ENCODE peak calls at places on chromosomes 2 and 18, in seven cellular contexts. P, T, J, X, V, A and N are unnamed samples.

GRCh38 chr18:46156124-46156745 is 52.0 kb downstream of the HAUS1 start:
- DNase-seq in T (no peak), V (no peak), X (no peak), P (no peak), A (no peak), J (no peak), N (no peak)

GRCh38 chr2:133266926-133267590 is 301.2 kb downstream of the NCKAP5 start:
- DNase-seq in V (no peak), A (no peak), T (no peak), J (no peak), X (no peak), P (no peak), N (no peak)

GRCh38 chr18:68925268-68925667 is 127.4 kb downstream of the CCDC102B start:
- DNase-seq in P (no peak), A (no peak), V (no peak), X (peak; percentile 13), T (no peak), J (no peak), N (no peak)

GRCh38 chr18:63099026-63099840 is 220.3 kb downstream of the BCL2 start:
- DNase-seq in A (no peak), P (no peak), X (no peak), J (no peak), T (no peak), V (no peak), N (no peak)

GRCh38 chr2:113266431-113266830 is 12.3 kb downstream of the PAX8 start:
- DNase-seq in J (no peak), T (no peak), P (no peak), A (no peak), X (no peak), V (no peak), N (no peak)

GRCh38 chr2:13474538-13474937 is 757.8 kb downstream of the TRIB2 start:
- DNase-seq in X (no peak), J (no peak), A (no peak), T (no peak), P (no peak), V (no peak), N (no peak)

GRCh38 chr2:240630771-240631560 is 5.7 kb downstream of the GPR35 start:
- DNase-seq in V (no peak), A (no peak), T (no peak), X (no peak), P (no peak), J (no peak), N (no peak)

GRCh38 chr2:12340164-12340563 is 376.6 kb upstream of the TRIB2 start:
- DNase-seq in J (no peak), T (peak; percentile 46), X (no peak), V (no peak), A (no peak), P (peak; percentile 46), N (no peak)

GRCh38 chr18:77314952-77315351 is 65.3 kb downstream of the GALR1 start:
- DNase-seq in V (no peak), J (no peak), P (no peak), X (no peak), A (no peak), T (no peak), N (no peak)

GRCh38 chr2:86011449-86011941 is 94.2 kb downstream of the POLR1A start:
- DNase-seq in V (peak; percentile 69), X (no peak), P (no peak), A (no peak), T (no peak), J (no peak), N (no peak)

GRCh38 chr2:191228861-191229260 is 16.3 kb upstream of the MYO1B start:
- DNase-seq in T (no peak), V (peak; percentile 91), P (no peak), X (no peak), J (peak; percentile 45), A (no peak), N (no peak)

GRCh38 chr2:110101280-110101844 is 14.3 kb downstream of the MALL start:
- DNase-seq in P (peak; percentile 100), V (peak; percentile 96), X (peak; percentile 77), T (peak; percentile 98), J (peak; percentile 95), A (no peak), N (peak; percentile 97)

GRCh38 chr18:46445914-46446313 is 211.1 kb downstream of the LOXHD1 start:
- DNase-seq in A (no peak), P (no peak), T (no peak), X (no peak), J (no peak), V (no peak), N (no peak)

GRCh38 chr18:63578357-63578958 is 8.7 kb upstream of the SERPINB13 start:
- DNase-seq in T (no peak), A (no peak), J (no peak), P (peak; percentile 8), V (no peak), X (peak; percentile 23), N (no peak)

GRCh38 chr2:127381762-127382161 is 6.0 kb downstream of the MAP3K2 start:
- DNase-seq in A (no peak), V (no peak), J (no peak), P (no peak), X (no peak), T (no peak), N (no peak)
- H3K27ac ChIP-seq in A (no peak overlapping the region), V (no peak overlapping the region), J (no peak overlapping the region), P (no peak overlapping the region), X (no peak overlapping the region), T (no peak overlapping the region), N (no peak overlapping the region)

GRCh38 chr2:100614455-100615000 is 51.7 kb downstream of the PDCL3 start:
- DNase-seq in T (no peak), P (no peak), J (no peak), X (no peak), V (no peak), A (no peak), N (no peak)

GRCh38 chr2:100612388-100613000 is 49.7 kb downstream of the PDCL3 start:
- DNase-seq in T (no peak), X (no peak), P (no peak), J (no peak), V (no peak), A (no peak), N (no peak)

GRCh38 chr2:100613719-100614118 is 50.9 kb downstream of the PDCL3 start:
- DNase-seq in A (no peak), P (no peak), J (no peak), X (no peak), V (no peak), T (no peak), N (no peak)

GRCh38 chr2:100610381-100610831 is 47.6 kb downstream of the PDCL3 start:
- DNase-seq in X (peak; percentile 36), P (peak; percentile 38), A (peak; percentile 74), T (peak; percentile 15), V (peak; percentile 46), J (peak; percentile 59), N (no peak)

DNA sequence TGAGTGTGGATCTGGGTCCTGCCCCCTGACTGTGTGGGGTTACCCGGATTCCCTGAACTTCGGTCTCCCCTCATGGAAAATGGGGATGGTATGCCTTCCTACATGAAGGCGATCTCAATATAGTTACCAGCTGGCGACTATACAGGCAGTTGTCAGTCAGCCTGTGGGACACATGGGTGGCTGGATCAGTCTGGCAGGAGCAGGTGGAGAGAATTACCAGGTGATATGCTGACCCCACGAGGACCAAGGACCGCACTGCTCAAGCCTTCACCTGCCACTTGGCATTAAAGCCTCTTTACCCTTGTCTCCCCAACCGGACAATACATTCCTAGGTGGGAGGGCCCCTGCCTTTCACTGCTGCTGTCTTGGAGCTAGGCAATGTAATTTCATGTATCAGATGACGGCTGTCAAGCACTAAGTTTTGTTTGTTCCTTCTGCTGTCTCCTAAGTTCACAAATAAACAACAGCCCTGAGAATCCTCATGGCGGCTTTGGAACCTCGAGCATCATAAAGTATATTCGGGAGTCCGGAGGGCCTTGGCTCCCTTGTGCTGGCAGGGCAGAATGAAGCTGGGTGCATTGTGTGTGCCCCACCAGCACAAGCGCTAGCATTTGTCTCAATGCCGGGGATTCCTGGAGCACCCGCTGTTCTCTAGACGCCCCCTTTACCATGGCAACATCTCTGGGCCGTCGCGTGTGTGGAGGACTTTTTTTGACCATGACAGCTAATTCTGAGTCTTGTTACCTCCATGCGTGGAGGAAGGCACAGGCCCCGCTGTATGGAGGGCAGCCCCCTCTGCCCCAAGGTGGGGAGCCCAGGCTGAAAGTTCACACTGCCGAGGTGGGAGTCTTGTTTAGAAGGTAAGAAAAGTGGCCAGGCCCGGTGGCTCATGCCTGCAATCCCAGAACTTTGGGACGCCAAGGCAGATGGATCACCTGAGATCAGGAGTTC is 48.6 kb downstream of the PDCL3 start:
- DNase-seq in T (no peak), V (no peak), J (no peak), P (no peak), A (no peak), X (no peak), N (no peak)
- H3K27me3 ChIP-seq in T (peaks cover 4% of the 10 kb centered on the region), V (no peaks in the 10 kb centered on the region), J (no peaks in the 10 kb centered on the region), P (peaks cover 4% of the 10 kb centered on the region), A (no peaks in the 10 kb centered on the region), X (peaks cover 5% of the 10 kb centered on the region), N (no peaks in the 10 kb centered on the region)

GRCh38 chr2:74864728-74865722 is 31.1 kb downstream of the HK2 start:
- DNase-seq in P (peak; percentile 80), T (no peak), A (no peak), J (no peak), V (no peak), X (no peak), N (no peak)
- TF ChIP-seq CTCF in P (peak; percentile 9), T (no peak), A (no peak), J (no peak), V (no peak), X (peak; percentile 54), N (no peak)

GRCh38 chr2:151410485-151410833 is 757 bp downstream of the RIF1 start:
- DNase-seq in V (peak; percentile 30), T (no peak), X (peak; percentile 50), P (peak; percentile 25), A (peak; percentile 37), J (no peak), N (no peak)

GRCh38 chr2:151407281-151407680 is 2.4 kb upstream of the RIF1 start:
- DNase-seq in V (no peak), X (no peak), P (no peak), J (no peak), A (no peak), T (no peak), N (no peak)

GRCh38 chr2:151405376-151405775 is 4.3 kb upstream of the RIF1 start:
- DNase-seq in J (no peak), X (no peak), T (no peak), V (no peak), A (no peak), P (no peak), N (no peak)

GRCh38 chr2:151409601-151410484 is at the start of gene RIF1:
- DNase-seq in J (peak; percentile 90), T (peak; percentile 73), P (peak; percentile 95), V (peak; percentile 81), X (peak; percentile 92), A (peak; percentile 68), N (peak; percentile 70)

DNA sequence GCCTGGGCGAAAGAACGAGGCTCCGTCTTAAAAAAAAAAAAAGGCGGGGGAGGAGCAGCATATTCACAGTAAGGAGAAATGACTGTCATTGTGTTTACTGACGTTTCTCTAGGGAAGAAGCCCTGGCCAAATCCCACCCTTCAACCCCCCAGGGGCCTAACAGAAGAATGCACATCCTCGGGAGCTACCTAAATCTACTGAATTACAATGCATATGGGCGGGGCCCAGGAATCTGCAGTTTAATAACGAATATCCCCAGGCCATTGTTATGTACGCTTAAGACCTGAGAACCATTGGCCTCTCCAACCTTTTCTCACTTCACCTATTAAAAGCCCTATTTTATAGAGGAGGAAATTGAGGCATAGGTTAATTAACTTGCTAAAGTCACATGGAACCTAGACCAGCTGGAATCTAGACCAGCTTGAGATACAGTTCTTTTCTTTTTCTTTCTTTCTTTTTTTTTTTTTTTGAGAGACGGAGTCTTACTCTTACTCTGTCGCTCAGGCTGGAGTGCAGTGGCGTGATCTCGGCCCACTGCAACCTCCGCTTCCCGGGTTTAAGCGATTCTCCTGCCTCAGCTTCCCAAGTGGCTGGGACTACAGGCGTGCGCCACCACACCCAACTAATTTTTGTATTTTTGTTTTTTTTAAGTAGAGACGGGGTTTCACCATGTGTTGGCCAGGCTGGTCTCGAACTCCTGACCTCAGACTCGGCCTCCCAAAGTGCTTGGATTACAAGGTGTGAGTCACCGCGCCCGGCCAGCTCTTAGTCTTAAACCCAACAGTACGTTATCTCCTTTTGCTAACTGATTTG is 708 bp upstream of the RIF1 start:
- DNase-seq in V (no peak), A (no peak), J (no peak), P (no peak), T (no peak), X (no peak), N (no peak)
- H3K27ac ChIP-seq in V (peak overlapping the region; percentile 96), A (peak overlapping the region; percentile 91), J (no peak overlapping the region), P (peak overlapping the region; percentile 74), T (no peak overlapping the region), X (no peak overlapping the region), N (peak overlapping the region; percentile 76)